ENCODE peak calls at places on chromosomes 4 and X, in six cellular contexts. A, N, Q, O, K and S are unnamed samples.

GRCh38 chr4:34824515-34824914 is 1419.8 kb downstream of the ARAP2 start:
- DNase-seq in A (no peak), N (no peak), Q (no peak), O (no peak), K (no peak), S (no peak)

GRCh38 chr4:186227221-186227620 is at the start of gene KLKB1:
- DNase-seq in A (no peak), N (no peak), Q (no peak), O (peak), K (no peak), S (no peak)

GRCh38 chrX:143633530-143634372 is 2.1 kb downstream of the SLITRK4 start:
- DNase-seq in A (no peak), N (no peak), Q (no peak), O (no peak), K (no peak), S (no peak)

GRCh38 chr4:147157860-147158701 is 212.4 kb upstream of the TTC29 start:
- DNase-seq in A (peak), N (no peak), Q (peak), O (peak), K (no peak), S (no peak)

GRCh38 chrX:131792789-131793462 is 230.2 kb upstream of the STK26 start:
- DNase-seq in A (peak), N (no peak), Q (peak), O (no peak), K (peak), S (no peak)

GRCh38 chr4:138217567-138217966 is 24.6 kb downstream of the SLC7A11 start:
- DNase-seq in A (no peak), N (no peak), Q (no peak), O (no peak), K (no peak), S (no peak)

GRCh38 chrX:95762716-95763115 is 921.9 kb upstream of the DIAPH2 start:
- DNase-seq in A (no peak), N (no peak), Q (no peak), O (no peak), K (no peak), S (no peak)

GRCh38 chr4:78634011-78634664 is 82.6 kb downstream of the ANXA3 start:
- DNase-seq in A (no peak), N (no peak), Q (no peak), O (no peak), K (peak), S (no peak)

GRCh38 chr4:46387956-46388355 is 2.0 kb downstream of the GABRA2 start:
- DNase-seq in A (no peak), N (no peak), Q (no peak), O (no peak), K (no peak), S (no peak)

GRCh38 chr4:164926301-164926700 is 49.3 kb downstream of the APELA start:
- DNase-seq in A (no peak), N (no peak), Q (no peak), O (no peak), K (no peak), S (no peak)

GRCh38 chr4:48300004-48300403 is 30.4 kb upstream of the TEC start:
- DNase-seq in A (no peak), N (no peak), Q (no peak), O (no peak), K (no peak), S (no peak)

GRCh38 chr4:107951551-107951950 is 20.2 kb downstream of the CYP2U1 start:
- DNase-seq in A (no peak), N (no peak), Q (no peak), O (no peak), K (no peak), S (no peak)

GRCh38 chrX:10579753-10580060 is 40.7 kb downstream of the MID1 start:
- DNase-seq in A (no peak), N (no peak), Q (no peak), O (no peak), K (no peak), S (no peak)

GRCh38 chrX:128518508-128518907 is 466.3 kb upstream of the ACTRT1 start:
- DNase-seq in A (no peak), N (no peak), Q (no peak), O (peak), K (no peak), S (peak)

GRCh38 chrX:155888139-155888538 is 7.0 kb downstream of the VAMP7 start:
- DNase-seq in A (no peak), N (peak), Q (no peak), O (no peak), K (no peak), S (peak)

GRCh38 chrX:17736478-17736855 is 826 bp upstream of the SCML1 start:
- DNase-seq in A (no peak), N (no peak), Q (no peak), O (no peak), K (no peak), S (no peak)

GRCh38 chr4:13920111-13920875 is 292.8 kb upstream of the BOD1L1 start:
- DNase-seq in A (no peak), N (no peak), Q (no peak), O (no peak), K (no peak), S (no peak)

GRCh38 chrX:109537324-109537665 is 651 bp downstream of the NXT2 start:
- DNase-seq in A (no peak), N (no peak), Q (peak), O (peak), K (peak), S (no peak)

GRCh38 chrX:109534933-109535332 is 1.7 kb upstream of the NXT2 start:
- DNase-seq in A (no peak), N (no peak), Q (no peak), O (no peak), K (no peak), S (no peak)

GRCh38 chrX:109533631-109534030 is 3.0 kb upstream of the NXT2 start:
- DNase-seq in A (no peak), N (no peak), Q (no peak), O (no peak), K (no peak), S (peak)

GRCh38 chrX:109535578-109535977 is 1.1 kb upstream of the NXT2 start:
- DNase-seq in A (no peak), N (no peak), Q (no peak), O (no peak), K (no peak), S (no peak)

DNA sequence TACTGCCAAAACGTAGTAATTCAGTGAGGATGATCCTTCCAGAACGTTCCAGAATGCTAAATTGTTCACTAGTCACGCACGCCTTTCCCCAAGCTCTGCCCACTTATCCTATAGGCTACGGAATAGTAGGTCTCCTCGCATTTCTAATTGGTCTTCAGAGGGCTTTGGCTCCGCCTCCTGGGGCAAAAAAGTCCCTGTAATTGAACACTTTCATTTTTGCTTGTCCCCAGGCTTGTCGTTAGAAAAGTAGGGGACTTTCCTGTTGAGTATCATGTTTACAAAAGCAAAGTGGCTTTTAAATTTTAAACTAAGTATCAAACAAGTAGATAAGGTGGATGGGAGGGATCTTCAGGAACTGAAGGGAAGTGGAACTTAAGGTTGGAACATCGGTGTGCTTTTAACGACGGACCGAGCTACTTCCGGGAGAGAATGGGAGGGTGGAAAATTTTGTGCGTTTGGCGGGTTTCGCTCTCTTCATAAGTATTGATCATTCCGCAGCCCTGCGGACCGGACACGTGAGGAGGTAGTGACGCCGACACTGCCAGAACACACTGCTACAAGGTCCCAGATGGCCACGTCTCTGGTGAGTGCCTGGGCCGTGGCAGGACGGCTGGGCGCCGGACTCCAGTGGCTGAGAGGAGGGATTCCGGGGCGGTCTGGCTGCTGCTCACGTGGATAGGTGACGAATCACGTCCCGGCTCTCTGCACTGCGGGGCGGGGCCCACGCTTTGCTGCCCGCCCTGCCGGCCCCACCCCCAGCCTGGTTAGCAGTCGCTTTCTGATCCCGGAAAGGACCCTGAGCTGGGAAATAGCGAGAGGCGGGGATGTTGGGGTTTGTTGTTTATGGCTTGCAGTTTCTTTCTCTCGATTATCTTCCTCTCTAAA is at the start of gene NXT2:
- DNase-seq in A (peak), N (peak), Q (peak), O (peak), K (peak), S (peak)
- TF ChIP-seq POLR2A in A (peak), N (peak), Q (peak), O (peak), K (peak), S (peak)

GRCh38 chrX:52934704-52935468 is 23.4 kb downstream of the FAM156A start:
- DNase-seq in A (peak), N (peak), Q (peak), O (peak), K (peak), S (peak)
- TF ChIP-seq POLR2A in A (peak), N (peak), Q (peak), O (peak), K (no peak), S (peak)

DNA sequence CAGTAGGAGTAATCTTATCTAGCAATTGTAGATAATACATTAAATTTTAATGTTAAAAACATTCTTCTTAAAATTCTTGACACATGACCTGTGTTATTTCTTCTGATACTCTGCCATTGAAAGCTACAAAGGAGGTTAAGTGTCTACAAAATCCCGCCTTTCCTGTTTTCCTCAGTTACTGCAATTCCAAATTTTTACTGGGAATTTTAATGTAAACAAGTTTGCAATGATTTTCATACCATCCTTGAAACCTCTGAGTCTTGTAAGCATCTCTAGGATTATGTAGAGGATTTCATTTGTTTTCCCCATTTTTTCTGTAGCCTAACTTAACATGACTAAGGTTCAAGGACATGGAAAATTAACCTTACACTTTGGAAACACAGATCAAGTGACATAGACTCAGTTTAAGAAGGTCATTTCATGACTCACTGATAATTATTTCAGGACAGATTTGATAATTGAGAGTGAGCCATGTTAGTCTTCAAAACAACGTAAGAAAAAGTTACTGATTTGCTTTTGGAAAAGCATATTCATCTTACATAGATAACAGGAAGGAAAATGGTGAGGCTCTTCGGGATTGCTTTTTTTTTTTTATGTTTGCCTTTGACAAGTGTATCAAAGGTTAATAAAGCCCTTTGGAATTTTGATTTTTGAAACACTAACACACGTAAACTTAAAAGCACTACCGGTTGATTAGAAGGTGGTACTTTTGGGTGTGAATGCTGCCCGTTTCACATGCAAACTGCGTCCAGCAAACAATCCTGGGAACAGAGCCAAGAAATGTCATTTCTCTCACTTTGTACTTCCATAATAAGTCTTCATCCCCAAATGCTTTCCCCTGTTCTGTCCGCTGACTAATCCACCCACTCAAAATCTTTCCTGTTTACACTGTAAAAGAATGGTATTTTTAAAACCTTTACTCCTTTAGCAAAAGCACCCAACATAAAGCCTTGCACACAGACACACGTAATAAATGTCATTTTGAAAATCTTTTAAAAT is 39.4 kb upstream of the PDLIM5 start:
- DNase-seq in A (peak), N (peak), Q (no peak), O (peak), K (no peak), S (no peak)
- TF ChIP-seq POLR2A in A (no peak), N (no peak), Q (no peak), O (no peak), K (no peak), S (no peak)

GRCh38 chr4:39045791-39046221 is 13.6 kb upstream of the TMEM156 start:
- DNase-seq in A (no peak), N (peak), Q (no peak), O (peak), K (no peak), S (no peak)

GRCh38 chr4:39043058-39043696 is 11.0 kb upstream of the TMEM156 start:
- DNase-seq in A (no peak), N (no peak), Q (no peak), O (peak), K (no peak), S (no peak)

GRCh38 chr4:39044947-39045734 is 12.9 kb upstream of the TMEM156 start:
- DNase-seq in A (peak), N (peak), Q (no peak), O (no peak), K (no peak), S (peak)

GRCh38 chr4:39043697-39044363 is 11.6 kb upstream of the TMEM156 start:
- DNase-seq in A (no peak), N (no peak), Q (no peak), O (peak), K (no peak), S (peak)

DNA sequence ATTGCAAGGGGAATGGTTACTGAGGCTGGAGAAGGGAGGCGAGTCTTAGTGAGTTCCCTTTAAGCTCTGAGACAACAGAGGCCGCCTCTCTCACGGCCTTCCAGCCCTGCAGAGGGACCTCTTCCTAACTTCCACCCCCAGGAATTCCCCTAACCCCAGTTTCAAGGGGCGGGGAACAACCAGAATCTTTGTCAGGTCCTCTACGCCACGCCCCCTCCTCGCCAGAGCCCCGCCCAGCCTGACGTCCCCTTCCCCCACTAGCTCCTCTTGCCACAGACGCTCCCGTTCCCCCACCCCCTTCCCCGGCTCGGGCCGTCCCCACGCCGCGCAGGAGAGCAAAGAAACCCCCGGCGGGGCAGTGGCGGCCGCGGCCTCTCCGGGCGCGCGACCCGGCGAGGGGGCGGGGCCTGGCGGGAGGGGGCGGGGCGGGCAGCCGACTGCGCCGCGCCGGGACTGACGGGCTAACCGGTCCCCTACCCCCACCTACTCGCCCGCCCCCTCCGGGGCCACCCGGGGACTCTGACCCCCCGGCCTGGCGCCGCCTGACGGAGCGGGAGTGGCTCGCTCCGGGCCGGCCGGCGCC is 12.2 kb upstream of the TMEM156 start:
- DNase-seq in A (peak), N (peak), Q (peak), O (peak), K (peak), S (peak)
- TF ChIP-seq POLR2A in A (no peak), N (peak), Q (peak), O (peak), K (no peak), S (no peak)

DNA sequence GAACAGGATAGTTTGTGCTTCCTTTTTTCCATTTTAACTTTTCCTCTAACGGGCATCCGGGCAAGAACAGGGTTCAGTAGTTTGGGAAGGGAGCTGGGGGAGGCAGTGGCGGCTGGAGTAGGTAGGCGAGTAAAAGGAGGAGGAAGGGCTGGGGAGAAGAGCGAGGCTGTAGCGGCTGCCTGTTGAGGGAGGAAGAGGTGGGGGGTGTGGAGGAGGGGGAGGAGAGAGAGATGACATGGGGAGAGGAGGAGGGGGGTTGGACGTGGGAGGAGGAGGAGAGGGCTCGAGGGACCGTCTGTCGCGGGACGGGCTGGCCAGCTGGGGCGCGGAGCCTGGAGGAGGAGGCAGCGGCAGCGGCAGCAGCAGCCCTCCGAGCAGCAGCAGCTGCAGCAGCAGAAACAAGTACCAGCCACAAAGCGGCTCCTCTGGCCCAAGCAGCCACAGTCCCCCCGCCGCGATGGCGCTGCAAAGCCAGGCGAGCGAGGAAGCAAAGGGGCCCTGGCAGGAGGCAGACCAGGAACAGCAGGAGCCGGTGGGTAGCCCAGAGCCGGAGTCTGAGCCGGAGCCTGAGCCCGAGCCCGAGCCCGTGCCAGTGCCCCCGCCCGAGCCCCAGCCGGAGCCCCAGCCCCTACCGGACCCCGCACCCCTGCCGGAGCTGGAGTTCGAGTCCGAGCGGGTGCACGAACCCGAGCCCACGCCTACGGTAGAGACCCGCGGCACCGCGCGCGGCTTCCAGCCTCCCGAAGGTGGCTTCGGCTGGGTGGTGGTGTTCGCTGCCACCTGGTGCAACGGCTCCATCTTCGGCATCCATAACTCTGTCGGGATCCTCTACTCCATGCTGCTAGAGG is at the start of gene SLC16A2:
- DNase-seq in A (peak), N (no peak), Q (peak), O (no peak), K (peak), S (no peak)
- TF ChIP-seq POLR2A in A (no peak), N (no peak), Q (no peak), O (no peak), K (no peak), S (no peak)

GRCh38 chr4:185209031-185209851 is at the start of gene SNX25:
- DNase-seq in A (peak), N (peak), Q (peak), O (peak), K (peak), S (peak)
- TF ChIP-seq POLR2A in A (peak), N (no peak), Q (peak), O (no peak), K (no peak), S (peak)